ENCODE peak calls at places on chromosome 20, in six cellular contexts. One of them, this sample, is unnamed.
A peak's percentile ranks its signal among the peaks of the same experiment; 100 is the strongest.

GRCh38 chr20:62739581-62740285 is 31.1 kb downstream of the NTSR1 start:
- DNase-seq in AG08396: no peak
- DNase-seq in heart left ventricle: peak; percentile 28
- DNase-seq in SW 1271: peak; percentile 35
- DNase-seq in mesothelial cell of epicardium: peak; percentile 10
- DNase-seq in A549: no peak
- DNase-seq in this sample: peak; percentile 20

GRCh38 chr20:49595346-49595745 is 27.4 kb upstream of the PTGIS start:
- DNase-seq in AG08396: no peak
- DNase-seq in heart left ventricle: no peak
- DNase-seq in SW 1271: no peak
- DNase-seq in mesothelial cell of epicardium: no peak
- DNase-seq in A549: no peak
- DNase-seq in this sample: no peak

GRCh38 chr20:54195483-54196472 is 12.1 kb upstream of the PFDN4 start:
- DNase-seq in AG08396: no peak
- DNase-seq in heart left ventricle: no peak
- DNase-seq in SW 1271: no peak
- DNase-seq in mesothelial cell of epicardium: no peak
- DNase-seq in A549: no peak
- DNase-seq in this sample: no peak

GRCh38 chr20:44120676-44121425 is 66.1 kb downstream of the JPH2 start:
- DNase-seq in AG08396: no peak
- DNase-seq in heart left ventricle: no peak
- DNase-seq in SW 1271: no peak
- DNase-seq in mesothelial cell of epicardium: no peak
- DNase-seq in A549: no peak
- DNase-seq in this sample: no peak

GRCh38 chr20:14193443-14193842 is 144.0 kb downstream of the FLRT3 start:
- DNase-seq in AG08396: no peak
- DNase-seq in heart left ventricle: no peak
- DNase-seq in SW 1271: no peak
- DNase-seq in mesothelial cell of epicardium: no peak
- DNase-seq in A549: no peak
- DNase-seq in this sample: no peak

GRCh38 chr20:63697357-63697867 is 960 bp downstream of the TNFRSF6B start:
- DNase-seq in AG08396: peak; percentile 22
- DNase-seq in heart left ventricle: no peak
- DNase-seq in SW 1271: peak; percentile 57
- DNase-seq in mesothelial cell of epicardium: no peak
- DNase-seq in A549: no peak
- DNase-seq in this sample: no peak

GRCh38 chr20:17875106-17875980 is 93.3 kb downstream of the SNX5 start:
- DNase-seq in AG08396: peak; percentile 57
- DNase-seq in heart left ventricle: peak; percentile 75
- DNase-seq in SW 1271: no peak
- DNase-seq in mesothelial cell of epicardium: no peak
- DNase-seq in A549: no peak
- DNase-seq in this sample: no peak

GRCh38 chr20:3514012-3514642 is 43.3 kb downstream of the ATRN start:
- DNase-seq in AG08396: no peak
- DNase-seq in heart left ventricle: no peak
- DNase-seq in SW 1271: no peak
- DNase-seq in mesothelial cell of epicardium: no peak
- DNase-seq in A549: no peak
- DNase-seq in this sample: no peak

GRCh38 chr20:4765681-4766080 is 44.0 kb downstream of the PRND start:
- DNase-seq in AG08396: no peak
- DNase-seq in heart left ventricle: no peak
- DNase-seq in SW 1271: no peak
- DNase-seq in mesothelial cell of epicardium: no peak
- DNase-seq in A549: no peak
- DNase-seq in this sample: no peak

GRCh38 chr20:53399592-53400335 is 193.9 kb downstream of the ZNF217 start:
- DNase-seq in AG08396: no peak
- DNase-seq in heart left ventricle: peak; percentile 55
- DNase-seq in SW 1271: no peak
- DNase-seq in mesothelial cell of epicardium: no peak
- DNase-seq in A549: no peak
- DNase-seq in this sample: no peak

GRCh38 chr20:38156888-38157634 is 8.0 kb downstream of the TGM2 start:
- DNase-seq in AG08396: no peak
- DNase-seq in heart left ventricle: peak; percentile 80
- DNase-seq in SW 1271: no peak
- DNase-seq in mesothelial cell of epicardium: no peak
- DNase-seq in A549: no peak
- DNase-seq in this sample: no peak

GRCh38 chr20:46414608-46415007 is 8.2 kb upstream of the ELMO2 start:
- DNase-seq in AG08396: no peak
- DNase-seq in heart left ventricle: no peak
- DNase-seq in SW 1271: no peak
- DNase-seq in mesothelial cell of epicardium: no peak
- DNase-seq in A549: no peak
- DNase-seq in this sample: no peak

GRCh38 chr20:38298768-38299288 is 5.1 kb upstream of the BPI start:
- DNase-seq in AG08396: peak; percentile 38
- DNase-seq in heart left ventricle: peak; percentile 87
- DNase-seq in SW 1271: no peak
- DNase-seq in mesothelial cell of epicardium: no peak
- DNase-seq in A549: no peak
- DNase-seq in this sample: no peak

GRCh38 chr20:23178806-23179205 is 92.7 kb upstream of the CD93 start:
- DNase-seq in AG08396: no peak
- DNase-seq in heart left ventricle: no peak
- DNase-seq in SW 1271: no peak
- DNase-seq in mesothelial cell of epicardium: no peak
- DNase-seq in A549: no peak
- DNase-seq in this sample: no peak

GRCh38 chr20:63223121-63223825 is 7.3 kb upstream of the YTHDF1 start:
- DNase-seq in AG08396: peak; percentile 56
- DNase-seq in heart left ventricle: no peak
- DNase-seq in SW 1271: peak; percentile 49
- DNase-seq in mesothelial cell of epicardium: no peak
- DNase-seq in A549: peak; percentile 48
- DNase-seq in this sample: no peak

GRCh38 chr20:45962031-45962755 is 9.8 kb downstream of the ZNF335 start:
- DNase-seq in AG08396: no peak
- DNase-seq in heart left ventricle: no peak
- DNase-seq in SW 1271: no peak
- DNase-seq in mesothelial cell of epicardium: peak; percentile 11
- DNase-seq in A549: no peak
- DNase-seq in this sample: no peak

GRCh38 chr20:23568320-23569011 is at the start of gene CST9L:
- DNase-seq in AG08396: no peak
- DNase-seq in heart left ventricle: no peak
- DNase-seq in SW 1271: no peak
- DNase-seq in mesothelial cell of epicardium: no peak
- DNase-seq in A549: no peak
- DNase-seq in this sample: no peak

GRCh38 chr20:973785-974194 is 28.3 kb downstream of the RSPO4 start:
- DNase-seq in AG08396: peak; percentile 42
- DNase-seq in heart left ventricle: no peak
- DNase-seq in SW 1271: peak; percentile 44
- DNase-seq in mesothelial cell of epicardium: no peak
- DNase-seq in A549: peak; percentile 66
- DNase-seq in this sample: peak; percentile 18

GRCh38 chr20:21102691-21103311 is 3.4 kb downstream of the LINC00237 start:
- DNase-seq in AG08396: peak; percentile 45
- DNase-seq in heart left ventricle: peak; percentile 52
- DNase-seq in SW 1271: no peak
- DNase-seq in mesothelial cell of epicardium: no peak
- DNase-seq in A549: no peak
- DNase-seq in this sample: no peak

GRCh38 chr20:48451401-48451800 is 376.4 kb downstream of the PREX1 start:
- DNase-seq in AG08396: no peak
- DNase-seq in heart left ventricle: no peak
- DNase-seq in SW 1271: no peak
- DNase-seq in mesothelial cell of epicardium: no peak
- DNase-seq in A549: no peak
- DNase-seq in this sample: no peak

GRCh38 chr20:58634818-58635665 is 16.0 kb upstream of the STX16 start:
- DNase-seq in AG08396: no peak
- DNase-seq in heart left ventricle: no peak
- DNase-seq in SW 1271: no peak
- DNase-seq in mesothelial cell of epicardium: no peak
- DNase-seq in A549: no peak
- DNase-seq in this sample: no peak

GRCh38 chr20:403582-403957 is 4.5 kb upstream of the RBCK1 start:
- DNase-seq in AG08396: no peak
- DNase-seq in heart left ventricle: no peak
- DNase-seq in SW 1271: no peak
- DNase-seq in mesothelial cell of epicardium: no peak
- DNase-seq in A549: no peak
- DNase-seq in this sample: no peak

GRCh38 chr20:11053310-11053709 is 379.5 kb upstream of the JAG1 start:
- DNase-seq in AG08396: no peak
- DNase-seq in heart left ventricle: no peak
- DNase-seq in SW 1271: no peak
- DNase-seq in mesothelial cell of epicardium: no peak
- DNase-seq in A549: no peak
- DNase-seq in this sample: no peak

GRCh38 chr20:45183084-45183483 is 8.4 kb downstream of the PI3 start:
- DNase-seq in AG08396: no peak
- DNase-seq in heart left ventricle: no peak
- DNase-seq in SW 1271: no peak
- DNase-seq in mesothelial cell of epicardium: no peak
- DNase-seq in A549: no peak
- DNase-seq in this sample: no peak

GRCh38 chr20:36062799-36063198 is 91.7 kb upstream of the EPB41L1 start:
- DNase-seq in AG08396: no peak
- DNase-seq in heart left ventricle: no peak
- DNase-seq in SW 1271: no peak
- DNase-seq in mesothelial cell of epicardium: no peak
- DNase-seq in A549: no peak
- DNase-seq in this sample: no peak

GRCh38 chr20:3980260-3981131 is 34.9 kb downstream of the RNF24 start:
- DNase-seq in AG08396: peak; percentile 39
- DNase-seq in heart left ventricle: peak; percentile 26
- DNase-seq in SW 1271: peak; percentile 76
- DNase-seq in mesothelial cell of epicardium: no peak
- DNase-seq in A549: peak; percentile 59
- DNase-seq in this sample: peak; percentile 28

GRCh38 chr20:7080472-7080871 is 313.0 kb downstream of the BMP2 start:
- DNase-seq in AG08396: no peak
- DNase-seq in heart left ventricle: no peak
- DNase-seq in SW 1271: no peak
- DNase-seq in mesothelial cell of epicardium: no peak
- DNase-seq in A549: no peak
- DNase-seq in this sample: no peak

GRCh38 chr20:38640486-38640885 is 38.9 kb downstream of the ARHGAP40 start:
- DNase-seq in AG08396: no peak
- DNase-seq in heart left ventricle: no peak
- DNase-seq in SW 1271: no peak
- DNase-seq in mesothelial cell of epicardium: no peak
- DNase-seq in A549: no peak
- DNase-seq in this sample: no peak

GRCh38 chr20:52295556-52295955 is 104.0 kb upstream of the ZFP64 start:
- DNase-seq in AG08396: no peak
- DNase-seq in heart left ventricle: no peak
- DNase-seq in SW 1271: no peak
- DNase-seq in mesothelial cell of epicardium: no peak
- DNase-seq in A549: no peak
- DNase-seq in this sample: no peak